ENCODE peak calls at places on chromosome 10, in six cellular contexts. J is right cardiac atrium; Q is left lung; C is hepatocyte; I is CD8-positive, alpha-beta memory T cell; P is IMR-90. U is an unnamed sample.

GRCh38 chr10:74900297-74900696 is 73.9 kb downstream of the KAT6B start:
- DNase-seq in C (no peak), Q (no peak), J (no peak), P (no peak), I (peak; percentile 51), U (peak; percentile 48)

GRCh38 chr10:111455776-111456426 is 379.1 kb downstream of the ADRA2A start:
- DNase-seq in J (no peak), C (no peak), Q (no peak), P (no peak), I (no peak), U (no peak)

GRCh38 chr10:6607778-6608177 is 27.7 kb upstream of the PRKCQ start:
- DNase-seq in C (no peak), J (peak; percentile 13), I (no peak), Q (no peak), P (no peak), U (no peak)

GRCh38 chr10:34249634-34250033 is 565.5 kb downstream of the PARD3 start:
- DNase-seq in Q (no peak), P (no peak), C (no peak), I (no peak), J (no peak), U (no peak)

GRCh38 chr10:53846809-53847208 is 954.2 kb downstream of the PCDH15 start:
- DNase-seq in J (no peak), I (no peak), P (no peak), C (no peak), Q (no peak), U (no peak)

GRCh38 chr10:77392851-77393250 is 244.8 kb downstream of the KCNMA1 start:
- DNase-seq in C (no peak), I (no peak), Q (peak; percentile 63), J (peak; percentile 21), P (peak; percentile 98), U (no peak)

GRCh38 chr10:47146571-47146970 is 153.4 kb upstream of the GDF10 start:
- DNase-seq in Q (no peak), J (peak; percentile 21), P (no peak), C (no peak), I (no peak), U (no peak)

GRCh38 chr10:35613597-35614226 is 8.6 kb downstream of the GJD4 start:
- DNase-seq in J (no peak), P (peak; percentile 55), C (no peak), I (no peak), Q (no peak), U (no peak)

GRCh38 chr10:106636781-106637491 is 527.6 kb downstream of the SORCS1 start:
- DNase-seq in P (no peak), Q (no peak), C (no peak), J (no peak), I (no peak), U (no peak)

GRCh38 chr10:117654105-117654504 is 111.6 kb downstream of the EMX2 start:
- DNase-seq in P (no peak), I (no peak), C (no peak), Q (no peak), J (no peak), U (no peak)

GRCh38 chr10:75765705-75766104 is 334.3 kb downstream of the LRMDA start:
- DNase-seq in I (no peak), J (no peak), C (no peak), P (no peak), Q (no peak), U (no peak)

GRCh38 chr10:118914626-118915025 is 114.9 kb upstream of the NANOS1 start:
- DNase-seq in I (no peak), J (no peak), Q (no peak), C (no peak), P (no peak), U (no peak)

GRCh38 chr10:71046747-71047146 is 158.4 kb upstream of the PCBD1 start:
- DNase-seq in P (no peak), C (no peak), J (no peak), I (no peak), Q (no peak), U (no peak)

GRCh38 chr10:3895045-3895609 is 110.1 kb upstream of the KLF6 start:
- DNase-seq in I (no peak), J (no peak), Q (no peak), P (peak; percentile 63), C (no peak), U (no peak)

GRCh38 chr10:26801274-26801673 is 59.5 kb downstream of the ABI1 start:
- DNase-seq in Q (no peak), C (no peak), I (no peak), J (no peak), P (no peak), U (no peak)

GRCh38 chr10:95414844-95415545 is 124.2 kb upstream of the PDLIM1 start:
- DNase-seq in Q (no peak), J (peak; percentile 61), C (no peak), P (no peak), I (no peak), U (no peak)

GRCh38 chr10:130061760-130062159 is 48.9 kb downstream of the C10orf143 start:
- DNase-seq in P (no peak), Q (no peak), I (no peak), J (no peak), C (no peak), U (no peak)
- H3K4me1 ChIP-seq in P (no peaks in the 10 kb centered on the region), Q (no peaks in the 10 kb centered on the region), I (no peaks in the 10 kb centered on the region), J (no peaks in the 10 kb centered on the region), C (no peaks in the 10 kb centered on the region), U (no peaks in the 10 kb centered on the region)

GRCh38 chr10:43390791-43391190 is 18.2 kb downstream of the HNRNPF start:
- DNase-seq in C (peak; percentile 54), J (no peak), I (peak; percentile 61), Q (peak; percentile 22), P (peak; percentile 49), U (no peak)

GRCh38 chr10:43387678-43388032 is 16.2 kb downstream of the FXYD4 start:
- DNase-seq in C (no peak), Q (peak; percentile 14), I (peak; percentile 26), P (no peak), J (no peak), U (no peak)

GRCh38 chr10:43389867-43390266 is 18.4 kb downstream of the FXYD4 start:
- DNase-seq in J (no peak), I (no peak), Q (peak; percentile 7), C (no peak), P (no peak), U (no peak)

GRCh38 chr10:43392757-43393156 is 16.2 kb downstream of the HNRNPF start:
- DNase-seq in J (no peak), I (no peak), P (no peak), Q (peak; percentile 8), C (no peak), U (no peak)

GRCh38 chr10:43390333-43390732 is 18.7 kb downstream of the HNRNPF start:
- DNase-seq in P (no peak), I (no peak), C (no peak), J (no peak), Q (no peak), U (no peak)
- H3K27ac ChIP-seq in P (no peak overlapping the region), I (no peak overlapping the region), C (peak overlapping the region; percentile 24), J (no peak overlapping the region), Q (no peak overlapping the region), U (no peak overlapping the region)

DNA sequence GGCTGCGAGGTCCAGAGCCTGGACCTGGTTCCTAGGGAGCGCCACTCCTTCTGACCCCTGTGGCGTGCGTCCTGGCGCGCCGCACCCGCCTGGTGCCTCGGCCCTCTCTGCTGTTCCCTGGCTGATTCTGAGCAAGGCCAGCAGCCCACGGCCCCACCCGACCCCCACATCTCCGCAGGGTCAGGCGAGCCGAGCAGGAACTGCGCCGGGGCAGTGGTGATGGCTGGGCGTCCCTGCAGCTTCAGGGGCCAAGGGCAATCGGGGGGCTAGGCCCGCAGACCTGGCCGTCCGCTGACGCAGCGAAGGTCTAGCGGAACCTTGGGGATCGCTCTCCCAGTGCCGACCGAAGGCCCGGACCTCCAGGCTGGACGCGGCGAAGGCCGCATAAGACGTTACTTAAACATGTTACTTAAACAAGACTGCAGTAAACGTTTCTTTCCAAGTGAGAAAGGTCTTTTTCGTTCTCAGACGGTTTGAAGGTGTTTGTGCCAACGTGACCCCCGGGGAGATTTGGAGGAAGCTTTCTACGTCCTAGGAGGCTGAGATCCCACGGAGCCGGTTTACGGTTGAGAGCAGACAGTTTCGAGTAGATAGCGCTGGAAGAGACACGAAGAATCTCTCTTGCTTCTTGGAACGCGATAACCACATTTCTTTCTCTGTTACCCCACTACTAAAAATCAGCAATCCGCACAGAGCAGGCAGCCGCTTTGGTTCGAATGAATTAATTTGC is 5.1 kb upstream of the NKX2-3 start:
- DNase-seq in Q (no peak), C (no peak), J (no peak), I (no peak), P (no peak), U (no peak)
- H3K4me1 ChIP-seq in Q (peaks cover 32% of the 10 kb centered on the region), C (peaks cover 7% of the 10 kb centered on the region), J (peaks cover under 1% of the 10 kb centered on the region), I (no peaks in the 10 kb centered on the region), P (no peaks in the 10 kb centered on the region), U (no peaks in the 10 kb centered on the region)

GRCh38 chr10:102463983-102464382 is 12.6 kb upstream of the C10orf95 start:
- DNase-seq in Q (no peak), C (no peak), J (no peak), I (no peak), P (no peak), U (no peak)

GRCh38 chr10:102460836-102461186 is 9.5 kb upstream of the C10orf95 start:
- DNase-seq in Q (no peak), I (no peak), P (no peak), C (no peak), J (no peak), U (no peak)

GRCh38 chr10:102457591-102458150 is 6.3 kb upstream of the C10orf95 start:
- DNase-seq in J (no peak), I (no peak), C (no peak), P (no peak), Q (no peak), U (no peak)

GRCh38 chr10:102462512-102463054 is 11.2 kb upstream of the C10orf95 start:
- DNase-seq in C (no peak), P (no peak), J (no peak), I (no peak), Q (no peak), U (no peak)

DNA sequence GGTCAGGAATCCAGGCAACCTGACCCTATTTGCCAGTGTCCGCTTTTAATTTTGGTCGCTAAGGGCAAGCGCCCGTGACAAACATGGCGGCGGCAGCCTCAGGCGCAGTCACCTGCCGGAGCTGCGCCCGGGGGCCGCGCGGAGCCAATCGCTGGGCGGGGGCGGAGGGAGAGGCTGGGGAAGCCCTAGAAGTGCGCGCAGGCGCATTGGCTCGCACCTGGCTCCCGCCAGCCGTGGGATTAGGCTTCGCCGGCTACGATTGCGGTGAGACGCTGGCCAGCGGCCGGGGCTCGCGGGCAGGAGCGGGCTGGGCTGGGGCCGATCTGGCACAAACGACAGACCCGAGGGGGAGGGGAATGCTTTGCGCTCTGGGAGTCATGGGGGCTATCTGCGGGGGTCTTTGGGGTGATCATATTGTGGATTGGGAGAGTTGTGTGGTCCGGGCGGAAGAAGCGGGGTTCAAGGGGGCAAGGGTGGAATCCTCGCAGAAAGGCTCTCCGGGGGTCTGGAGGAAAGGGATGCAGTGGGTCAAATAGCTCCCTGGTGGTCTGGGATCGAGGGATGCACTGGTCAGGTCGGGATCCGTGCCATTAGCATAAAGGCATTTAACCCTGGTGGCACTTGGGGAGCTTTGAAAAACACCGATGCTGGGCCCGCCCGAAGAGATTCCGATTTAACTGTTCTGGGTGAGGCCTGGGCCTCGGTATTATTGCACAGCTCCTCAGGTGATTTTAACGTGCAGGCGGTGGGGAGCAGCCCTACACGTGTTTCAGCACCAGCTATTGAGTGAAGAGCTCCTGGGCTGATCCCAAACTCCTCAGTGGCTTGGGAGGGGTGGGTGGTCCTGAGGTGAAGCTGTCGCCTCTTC is 10.1 kb upstream of the C10orf95 start:
- DNase-seq in I (peak; percentile 95), Q (peak; percentile 94), J (peak; percentile 93), C (peak; percentile 98), P (peak; percentile 67), U (peak; percentile 94)
- H3K27ac ChIP-seq in I (no peak overlapping the region), Q (no peak overlapping the region), J (no peak overlapping the region), C (peak overlapping the region; percentile 20), P (no peak overlapping the region), U (no peak overlapping the region)